ENCODE peak calls at places on chromosomes 12 and 14, in six cellular contexts. N, C, K, U, L and T are unnamed samples.

GRCh38 chr14:63659726-63660125 is 18.1 kb upstream of the WDR89 start:
- DNase-seq in N (no peak), C (no peak), K (no peak), U (no peak), L (no peak), T (no peak)

GRCh38 chr12:79927772-79928474 is 7.0 kb downstream of the PPP1R12A start:
- DNase-seq in N (no peak), C (no peak), K (no peak), U (peak), L (no peak), T (no peak)

GRCh38 chr12:51631021-51631420 is 40.0 kb downstream of the SCN8A start:
- DNase-seq in N (no peak), C (no peak), K (no peak), U (no peak), L (no peak), T (no peak)

GRCh38 chr12:94832780-94833760 is 170.4 kb downstream of the NDUFA12 start:
- DNase-seq in N (no peak), C (no peak), K (no peak), U (no peak), L (peak), T (peak)

GRCh38 chr14:75636100-75636692 is 24.5 kb downstream of the ERG28 start:
- DNase-seq in N (peak), C (no peak), K (no peak), U (no peak), L (peak), T (no peak)

GRCh38 chr12:110281549-110282342 is 699 bp downstream of the ATP2A2 start:
- DNase-seq in N (peak), C (peak), K (peak), U (peak), L (peak), T (peak)

GRCh38 chr14:99982449-99983250 is 82.6 kb upstream of the EVL start:
- DNase-seq in N (peak), C (no peak), K (no peak), U (peak), L (peak), T (peak)

GRCh38 chr12:124617615-124618014 is 50.2 kb upstream of the NCOR2 start:
- DNase-seq in N (peak), C (peak), K (peak), U (no peak), L (no peak), T (no peak)

GRCh38 chr12:82383930-82384513 is 25.7 kb downstream of the METTL25 start:
- DNase-seq in N (no peak), C (no peak), K (no peak), U (no peak), L (peak), T (no peak)

GRCh38 chr12:93115646-93116045 is 186.6 kb upstream of the EEA1 start:
- DNase-seq in N (no peak), C (no peak), K (no peak), U (no peak), L (peak), T (no peak)

GRCh38 chr12:94889512-94890210 is 113.8 kb downstream of the NDUFA12 start:
- DNase-seq in N (peak), C (no peak), K (no peak), U (no peak), L (no peak), T (no peak)

GRCh38 chr14:104086210-104086660 is 735 bp downstream of the ASPG start:
- DNase-seq in N (peak), C (peak), K (peak), U (no peak), L (no peak), T (peak)

GRCh38 chr12:75943730-75944096 is 87.9 kb downstream of the PHLDA1 start:
- DNase-seq in N (no peak), C (no peak), K (no peak), U (no peak), L (no peak), T (no peak)

GRCh38 chr14:36942522-36943245 is 229.7 kb downstream of the SLC25A21 start:
- DNase-seq in N (no peak), C (no peak), K (no peak), U (no peak), L (peak), T (no peak)

GRCh38 chr12:48115957-48116356 is 3.2 kb upstream of the PFKM start:
- DNase-seq in N (no peak), C (no peak), K (no peak), U (no peak), L (no peak), T (no peak)

GRCh38 chr12:109961201-109961600 is 35.0 kb downstream of the GIT2 start:
- DNase-seq in N (no peak), C (peak), K (no peak), U (no peak), L (no peak), T (no peak)

GRCh38 chr14:68977741-68978549 is 1.2 kb downstream of the ACTN1 start:
- DNase-seq in N (peak), C (peak), K (peak), U (peak), L (peak), T (peak)
- TF ChIP-seq CTCF in N (peak), C (no peak), K (no peak), U (no peak), L (no peak), T (peak)

DNA sequence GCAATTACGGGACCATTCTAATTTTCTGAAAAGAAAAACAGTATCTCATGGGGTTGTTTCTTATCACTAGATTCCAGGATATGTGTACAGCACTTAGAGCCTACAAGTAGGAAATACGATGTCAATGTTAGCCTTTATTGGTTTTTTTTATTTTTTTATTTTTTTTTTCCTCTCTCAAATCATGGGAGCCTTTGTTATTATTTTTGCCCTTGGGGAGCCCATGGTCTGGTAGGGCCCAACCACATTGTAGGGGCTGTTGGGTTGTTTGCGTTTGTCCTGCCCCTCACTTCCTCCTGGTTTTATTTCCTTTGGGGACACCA is 5.9 kb downstream of the MORN3 start:
- DNase-seq in N (no peak), C (no peak), K (no peak), U (no peak), L (no peak), T (no peak)
- H3K4me3 ChIP-seq in N (no peak), C (no peak), K (no peak), U (no peak), L (no peak), T (no peak)

DNA sequence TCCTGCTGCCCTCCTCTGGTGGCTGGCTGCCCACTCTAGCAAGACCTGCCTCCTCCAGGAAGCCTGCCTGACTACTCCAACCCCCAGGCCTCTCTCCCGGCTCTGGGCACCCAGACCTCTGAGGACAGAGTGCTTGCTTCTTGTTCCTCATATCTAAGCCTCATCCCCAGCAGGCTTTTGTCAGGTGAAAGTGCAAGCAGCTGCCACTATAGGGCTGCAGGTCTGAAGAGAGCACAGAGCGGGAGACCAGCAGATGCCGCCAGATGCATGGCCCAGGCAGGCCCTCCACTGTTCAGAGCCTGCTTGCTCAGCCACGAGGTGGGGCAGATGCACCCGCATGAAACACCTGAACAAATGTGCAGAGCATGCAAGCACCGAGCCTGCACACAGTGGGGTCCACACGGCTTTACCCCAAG is 73.0 kb downstream of the SERPINA3 start:
- DNase-seq in N (peak), C (no peak), K (no peak), U (no peak), L (no peak), T (no peak)
- TF ChIP-seq CTCF in N (no peak), C (no peak), K (no peak), U (no peak), L (no peak), T (no peak)

GRCh38 chr14:59465570-59466150 is 480 bp upstream of the GPR135 start:
- DNase-seq in N (no peak), C (no peak), K (no peak), U (no peak), L (no peak), T (no peak)
- H3K4me3 ChIP-seq in N (peak), C (peak), K (no peak), U (peak), L (peak), T (peak)

DNA sequence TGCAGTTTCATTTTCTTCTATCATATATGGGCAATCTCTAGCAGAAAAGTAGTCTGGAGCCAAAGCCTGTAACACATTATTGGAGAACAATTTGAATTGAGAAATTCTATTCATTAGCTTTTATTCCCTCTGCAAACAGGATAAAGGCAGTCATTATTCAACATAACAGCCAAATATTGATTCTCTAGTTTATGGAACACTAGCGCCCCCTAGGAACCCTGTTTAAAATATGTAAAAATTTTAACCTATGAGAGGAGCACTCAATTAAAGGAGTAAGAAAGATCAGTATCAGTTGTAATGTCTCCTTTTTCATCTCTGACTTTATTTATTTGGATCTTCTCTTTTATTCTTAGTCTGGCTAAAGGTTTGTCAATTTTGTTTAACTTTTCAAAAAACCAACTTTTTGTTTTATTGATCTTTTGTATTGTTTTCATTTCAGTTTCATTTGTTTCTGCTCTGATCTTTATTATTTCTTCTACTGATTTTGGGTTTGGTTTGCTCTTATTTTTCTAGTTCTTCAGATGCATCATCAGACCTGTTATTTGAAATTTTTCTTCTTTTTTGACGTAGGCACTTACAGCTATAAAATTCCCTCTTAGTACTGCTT is 4.8 kb upstream of the LMNTD1 start:
- DNase-seq in N (peak), C (no peak), K (no peak), U (no peak), L (peak), T (no peak)
- TF ChIP-seq CTCF in N (peak), C (peak), K (peak), U (no peak), L (peak), T (no peak)